ENCODE peak calls at places on chromosomes 1 and 21, in six cellular contexts. L is PC-3, R is fibroblast of lung, T is K562, V is MM.1S, J is GM23248. S is an unnamed sample.

GRCh38 chr1:155834296-155834926 is 22.6 kb downstream of the GON4L start:
- DNase-seq in T (peak; percentile 94), V (no peak), J (peak; percentile 58), R (peak; percentile 81), L (no peak), S (peak; percentile 73)

GRCh38 chr1:17011439-17012307 is at the start of gene ATP13A2:
- DNase-seq in R (peak; percentile 73), L (peak; percentile 90), V (peak; percentile 90), T (peak; percentile 94), J (peak; percentile 92), S (peak; percentile 42)

GRCh38 chr1:41629571-41629970 is 145.1 kb upstream of the EDN2 start:
- DNase-seq in J (peak; percentile 83), L (no peak), T (no peak), R (peak; percentile 99), V (no peak), S (peak; percentile 99)

GRCh38 chr1:224497714-224498573 is 63.3 kb upstream of the WDR26 start:
- DNase-seq in R (peak; percentile 93), T (no peak), J (peak; percentile 95), V (peak; percentile 86), L (peak; percentile 91), S (peak; percentile 90)

GRCh38 chr1:228101614-228101993 is 1.5 kb downstream of the C1orf35 start:
- DNase-seq in L (peak; percentile 43), V (no peak), R (no peak), J (no peak), T (no peak), S (no peak)

GRCh38 chr1:162688931-162689330 is 56.7 kb downstream of the DDR2 start:
- DNase-seq in L (no peak), J (no peak), T (no peak), V (no peak), R (no peak), S (no peak)

GRCh38 chr1:206631085-206631509 is 4.2 kb upstream of the DYRK3 start:
- DNase-seq in L (peak; percentile 94), V (peak; percentile 80), T (peak; percentile 86), R (peak; percentile 80), J (peak; percentile 78), S (peak; percentile 74)

GRCh38 chr1:204104331-204105222 is 31.7 kb downstream of the SOX13 start:
- DNase-seq in T (no peak), V (no peak), L (peak; percentile 96), J (peak; percentile 34), R (peak; percentile 45), S (peak; percentile 29)

GRCh38 chr1:98914547-98914946 is 90.1 kb downstream of the PLPPR5 start:
- DNase-seq in T (no peak), J (no peak), R (no peak), L (peak; percentile 82), V (no peak), S (no peak)

GRCh38 chr1:234724517-234725176 is 114.7 kb upstream of the IRF2BP2 start:
- DNase-seq in R (no peak), T (no peak), V (no peak), J (no peak), L (no peak), S (no peak)

GRCh38 chr1:3170566-3171453 is 101.8 kb downstream of the PRDM16 start:
- DNase-seq in J (peak; percentile 32), T (peak; percentile 26), V (peak; percentile 43), L (no peak), R (peak; percentile 58), S (peak; percentile 39)

GRCh38 chr1:19644761-19645543 is 841 bp downstream of the NBL1 start:
- DNase-seq in J (peak; percentile 66), L (peak; percentile 38), T (no peak), R (no peak), V (no peak), S (no peak)

GRCh38 chr1:30744060-30744756 is 13.4 kb downstream of the LAPTM5 start:
- DNase-seq in R (no peak), T (no peak), V (peak; percentile 88), L (no peak), J (peak; percentile 23), S (no peak)

GRCh38 chr21:41634211-41634694 is 126.3 kb upstream of the TMPRSS2 start:
- DNase-seq in L (peak; percentile 99), T (no peak), V (no peak), R (no peak), J (no peak), S (no peak)

GRCh38 chr1:20751462-20751990 is 19.0 kb upstream of the SH2D5 start:
- DNase-seq in V (no peak), L (no peak), T (no peak), J (no peak), R (no peak), S (no peak)

GRCh38 chr1:95168638-95169411 is 51.7 kb downstream of the TLCD4 start:
- DNase-seq in V (no peak), L (no peak), R (no peak), J (no peak), T (peak; percentile 59), S (no peak)

GRCh38 chr1:234987415-234988159 is 141.1 kb downstream of the TOMM20 start:
- DNase-seq in V (no peak), R (peak; percentile 89), J (peak; percentile 84), L (peak; percentile 72), T (no peak), S (peak; percentile 85)

GRCh38 chr1:207362962-207363858 is 41.7 kb downstream of the CD55 start:
- DNase-seq in L (no peak), T (peak; percentile 77), R (peak; percentile 72), V (no peak), J (peak; percentile 14), S (peak; percentile 68)

GRCh38 chr1:44630116-44630515 is 44.2 kb downstream of the TMEM53 start:
- DNase-seq in J (peak; percentile 92), R (peak; percentile 81), V (no peak), T (no peak), L (no peak), S (peak; percentile 72)

GRCh38 chr1:9166289-9167235 is 37.7 kb upstream of the GPR157 start:
- DNase-seq in T (no peak), R (peak; percentile 88), J (no peak), V (no peak), L (peak; percentile 56), S (peak; percentile 87)

GRCh38 chr1:247639381-247639981 is 34.1 kb downstream of the OR2G3 start:
- DNase-seq in L (peak; percentile 96), T (peak; percentile 67), V (no peak), J (peak; percentile 28), R (peak; percentile 16), S (peak; percentile 3)

GRCh38 chr1:172391972-172392371 is 28.5 kb upstream of the C1orf105 start:
- DNase-seq in L (no peak), J (no peak), V (no peak), R (no peak), T (no peak), S (no peak)

GRCh38 chr1:172393354-172393753 is 27.1 kb upstream of the C1orf105 start:
- DNase-seq in R (no peak), V (no peak), L (no peak), T (no peak), J (no peak), S (no peak)

GRCh38 chr1:172388490-172388889 is 32.0 kb upstream of the C1orf105 start:
- DNase-seq in R (no peak), T (no peak), V (no peak), J (no peak), L (no peak), S (no peak)

GRCh38 chr1:172390620-172391491 is 29.6 kb upstream of the C1orf105 start:
- DNase-seq in T (no peak), L (no peak), R (no peak), J (peak; percentile 81), V (peak; percentile 25), S (no peak)

DNA sequence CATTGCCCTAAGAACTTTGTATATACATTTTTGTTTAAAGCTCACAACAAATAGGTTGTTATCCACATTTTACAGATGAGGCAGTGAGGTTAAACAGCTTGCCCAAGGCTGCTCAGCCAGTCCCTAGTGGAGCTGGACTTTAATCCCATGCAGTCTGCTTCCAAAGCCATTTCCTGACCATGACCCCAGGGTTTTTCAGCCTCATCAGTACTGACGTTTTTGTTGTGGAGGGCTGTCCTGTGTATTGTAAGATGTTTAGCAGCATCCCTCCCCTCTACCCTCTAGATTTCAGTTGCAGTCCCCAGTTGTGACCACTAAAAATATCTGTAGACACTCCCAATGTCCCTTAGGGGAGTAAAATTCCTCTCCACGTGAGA is 30.3 kb upstream of the C1orf105 start:
- DNase-seq in R (no peak), V (no peak), T (no peak), L (no peak), J (no peak), S (no peak)
- TF ChIP-seq EZH2 in R (no peak), V (no peak), T (no peak), L (no peak), J (no peak), S (no peak)

GRCh38 chr1:24321712-24322635 is 2.8 kb downstream of the GRHL3 start:
- DNase-seq in L (peak; percentile 87), R (peak; percentile 91), V (peak; percentile 98), T (peak; percentile 84), J (peak; percentile 82), S (peak; percentile 87)
- TF ChIP-seq EZH2 in L (no peak), R (peak; percentile 49), V (no peak), T (peak; percentile 87), J (no peak), S (no peak)

GRCh38 chr21:32330784-32331311 is 32.2 kb downstream of the MRAP start:
- DNase-seq in V (no peak), L (no peak), T (no peak), J (no peak), R (no peak), S (no peak)

GRCh38 chr21:32331444-32332305 is 33.0 kb downstream of the MRAP start:
- DNase-seq in L (no peak), V (no peak), T (no peak), R (no peak), J (no peak), S (no peak)

GRCh38 chr21:32329331-32329730 is 30.7 kb downstream of the MRAP start:
- DNase-seq in J (peak; percentile 82), R (peak; percentile 92), V (no peak), T (no peak), L (no peak), S (peak; percentile 90)

GRCh38 chr21:32328595-32328994 is 29.9 kb downstream of the MRAP start:
- DNase-seq in T (no peak), J (peak; percentile 62), R (peak; percentile 78), V (no peak), L (no peak), S (peak; percentile 76)

DNA sequence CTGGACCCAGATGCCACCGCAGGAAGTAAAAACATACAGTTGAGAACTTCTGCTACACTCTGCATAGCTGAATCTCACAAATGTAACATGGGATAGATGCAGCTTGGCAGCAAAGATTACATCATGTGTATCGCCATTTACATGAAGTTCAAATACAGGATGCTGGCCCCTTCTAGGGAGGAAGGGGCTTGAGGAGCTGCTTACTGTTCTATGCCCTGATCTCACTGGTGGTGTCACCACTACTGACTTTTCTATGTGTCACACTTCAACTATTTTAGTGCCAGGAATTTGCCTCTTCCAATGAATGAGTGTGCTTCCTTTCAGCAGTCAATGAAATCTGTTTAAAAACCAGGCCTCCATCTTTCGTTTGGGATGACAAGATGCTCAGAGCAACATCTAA is 31.1 kb downstream of the MRAP start:
- DNase-seq in V (no peak), J (peak; percentile 76), L (peak; percentile 24), T (no peak), R (peak; percentile 72), S (peak; percentile 61)
- TF ChIP-seq EZH2 in V (no peak), J (no peak), L (no peak), T (no peak), R (no peak), S (no peak)

GRCh38 chr1:91791691-91792392 is 94.1 kb downstream of the TGFBR3 start:
- DNase-seq in R (no peak), T (no peak), J (peak; percentile 36), V (no peak), L (peak; percentile 18), S (no peak)
- TF ChIP-seq EZH2 in R (no peak), T (no peak), J (no peak), V (no peak), L (no peak), S (no peak)

GRCh38 chr1:27710574-27710973 is 15.2 kb upstream of the FAM76A start:
- DNase-seq in V (no peak), L (no peak), T (no peak), R (no peak), J (no peak), S (no peak)
- TF ChIP-seq EZH2 in V (no peak), L (no peak), T (no peak), R (no peak), J (no peak), S (no peak)